ENCODE peak calls at places on chromosomes 4 and X, in nine cellular contexts. R is tibial artery, I is breast epithelium, N is ovary, L is neural progenitor cell, P is Caco-2, Q is pancreas, A is lower lobe of right lung, E is lung. J is an unnamed sample. For H3K9me3, the result is how much of the 10 kb centered on the place peaks cover.

GRCh38 chr4:13992975-13993495 is 365.5 kb upstream of the BOD1L1 start:
- DNase-seq in A (no peak), R (no peak), Q (no peak), P (no peak), N (no peak), I (no peak), L (no peak), E (no peak), J (no peak)

GRCh38 chr4:159352609-159353008 is 249.7 kb downstream of the RAPGEF2 start:
- DNase-seq in Q (no peak), P (no peak), L (no peak), A (no peak), N (no peak), I (no peak), R (no peak), E (no peak), J (no peak)

GRCh38 chr4:150518559-150518958 is 63.4 kb upstream of the MAB21L2 start:
- DNase-seq in Q (no peak), A (no peak), P (no peak), R (no peak), L (no peak), E (no peak), I (no peak), N (no peak), J (no peak)

GRCh38 chrX:57821703-57822375 is 88.4 kb downstream of the ZXDA start:
- DNase-seq in R (no peak), L (peak), I (no peak), N (peak), E (peak), Q (peak), P (peak), A (no peak), J (peak)

GRCh38 chr4:143558823-143559756 is 45.6 kb downstream of the SMARCA5 start:
- DNase-seq in I (peak), L (peak), E (peak), P (peak), R (peak), A (peak), Q (peak), N (peak), J (no peak)

GRCh38 chrX:4674028-4674782 is 960.8 kb upstream of the PRKX start:
- DNase-seq in N (no peak), A (no peak), Q (no peak), E (no peak), L (no peak), P (no peak), I (no peak), R (no peak), J (no peak)

GRCh38 chr4:65383589-65384305 is 286.5 kb downstream of the EPHA5 start:
- DNase-seq in Q (no peak), L (no peak), E (no peak), A (no peak), I (no peak), P (no peak), N (no peak), R (no peak), J (no peak)

GRCh38 chrX:134898450-134898849 is 92.3 kb upstream of the SMIM10 start:
- DNase-seq in I (no peak), L (no peak), R (no peak), P (no peak), N (no peak), E (no peak), A (no peak), Q (no peak), J (no peak)

GRCh38 chr4:113673450-113673849 is 88.1 kb downstream of the CAMK2D start:
- DNase-seq in P (peak), I (no peak), N (no peak), Q (no peak), L (peak), A (no peak), E (no peak), R (no peak), J (no peak)

GRCh38 chr4:84799318-84799717 is 167.2 kb downstream of the WDFY3 start:
- DNase-seq in E (no peak), I (no peak), A (no peak), P (no peak), Q (no peak), L (no peak), R (no peak), N (no peak), J (no peak)

GRCh38 chrX:964831-965416 is 247.5 kb downstream of the CRLF2 start:
- DNase-seq in I (no peak), A (no peak), L (no peak), R (peak), P (no peak), Q (no peak), E (no peak), N (no peak), J (no peak)

GRCh38 chr4:138734746-138735145 is 280.8 kb upstream of the NOCT start:
- DNase-seq in N (no peak), E (no peak), Q (no peak), P (no peak), L (no peak), R (no peak), A (no peak), I (no peak), J (peak)

GRCh38 chr4:42570221-42570620 is 86.7 kb downstream of the ATP8A1 start:
- DNase-seq in L (peak), E (peak), Q (peak), P (no peak), R (peak), A (peak), N (no peak), I (peak), J (no peak)

GRCh38 chr4:8239661-8240060 is 29.9 kb upstream of the HTRA3 start:
- DNase-seq in I (no peak), Q (no peak), P (no peak), N (no peak), A (no peak), E (no peak), R (no peak), L (no peak), J (no peak)

GRCh38 chr4:176883681-176884418 is 91.1 kb upstream of the VEGFC start:
- DNase-seq in N (no peak), Q (no peak), R (no peak), A (no peak), L (no peak), P (no peak), I (no peak), E (no peak), J (peak)

GRCh38 chrX:11380187-11380586 is 87.0 kb downstream of the AMELX start:
- DNase-seq in I (no peak), E (no peak), A (no peak), N (no peak), L (no peak), R (no peak), P (no peak), Q (no peak), J (no peak)

GRCh38 chrX:153927936-153928760 is 2.1 kb upstream of the ARHGAP4 start:
- DNase-seq in N (peak), Q (peak), E (peak), I (peak), R (peak), A (peak), L (peak), P (peak), J (peak)
- TF ChIP-seq CTCF in N (peak), Q (no peak), E (no peak), I (no peak), R (peak), A (peak), L (no peak), P (no peak), J (peak)

DNA sequence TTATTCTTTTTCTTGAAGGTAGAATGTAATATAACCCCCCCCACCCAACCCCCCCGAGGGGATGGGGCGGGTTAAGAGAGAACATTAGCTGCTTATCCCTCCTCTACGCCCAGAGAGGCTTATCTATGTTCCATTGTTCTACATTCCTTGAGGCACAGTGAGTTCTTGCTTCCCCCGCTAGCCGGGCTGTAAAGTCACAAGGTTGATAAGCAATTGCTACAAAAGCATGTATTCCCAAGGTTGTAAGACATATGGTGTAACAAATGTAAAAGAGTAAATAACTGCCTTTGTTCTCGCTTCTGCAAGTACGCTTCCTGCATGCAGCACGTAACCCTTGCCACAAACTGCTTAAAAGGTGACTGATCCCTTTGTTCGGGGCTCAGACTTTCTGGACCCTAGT is 8.2 kb downstream of the DCAF8L2 start:
- DNase-seq in E (no peak), Q (no peak), R (no peak), P (peak), I (no peak), A (no peak), L (peak), N (no peak), J (no peak)
- H3K4me3 ChIP-seq in E (no peak), Q (no peak), R (no peak), P (no peak), I (no peak), A (no peak), L (no peak), N (no peak), J (no peak)

GRCh38 chr4:184052616-184053015 is 147.5 kb downstream of the STOX2 start:
- DNase-seq in I (no peak), E (no peak), R (no peak), Q (no peak), A (no peak), L (no peak), N (no peak), P (no peak), J (no peak)
- H3K9me3 ChIP-seq in I (under half), E (under half), R (under half), Q (under half), A (under half), L (under half), N (under half), P (under half), J (under half)

GRCh38 chr4:1170805-1171305 is 1.5 kb downstream of the SPON2 start:
- DNase-seq in E (no peak), R (peak), N (no peak), L (no peak), Q (no peak), I (no peak), A (no peak), P (no peak), J (no peak)

GRCh38 chr4:1172971-1173757 is 781 bp upstream of the SPON2 start:
- DNase-seq in P (peak), A (no peak), L (peak), N (peak), Q (no peak), E (no peak), I (peak), R (peak), J (peak)

GRCh38 chr4:1170156-1170804 is 2.1 kb downstream of the SPON2 start:
- DNase-seq in E (no peak), I (no peak), Q (no peak), A (peak), N (no peak), P (no peak), L (no peak), R (peak), J (no peak)

GRCh38 chr4:1172228-1172851 is at the start of gene SPON2:
- DNase-seq in L (peak), P (no peak), A (no peak), Q (no peak), R (peak), I (peak), E (no peak), N (peak), J (no peak)

DNA sequence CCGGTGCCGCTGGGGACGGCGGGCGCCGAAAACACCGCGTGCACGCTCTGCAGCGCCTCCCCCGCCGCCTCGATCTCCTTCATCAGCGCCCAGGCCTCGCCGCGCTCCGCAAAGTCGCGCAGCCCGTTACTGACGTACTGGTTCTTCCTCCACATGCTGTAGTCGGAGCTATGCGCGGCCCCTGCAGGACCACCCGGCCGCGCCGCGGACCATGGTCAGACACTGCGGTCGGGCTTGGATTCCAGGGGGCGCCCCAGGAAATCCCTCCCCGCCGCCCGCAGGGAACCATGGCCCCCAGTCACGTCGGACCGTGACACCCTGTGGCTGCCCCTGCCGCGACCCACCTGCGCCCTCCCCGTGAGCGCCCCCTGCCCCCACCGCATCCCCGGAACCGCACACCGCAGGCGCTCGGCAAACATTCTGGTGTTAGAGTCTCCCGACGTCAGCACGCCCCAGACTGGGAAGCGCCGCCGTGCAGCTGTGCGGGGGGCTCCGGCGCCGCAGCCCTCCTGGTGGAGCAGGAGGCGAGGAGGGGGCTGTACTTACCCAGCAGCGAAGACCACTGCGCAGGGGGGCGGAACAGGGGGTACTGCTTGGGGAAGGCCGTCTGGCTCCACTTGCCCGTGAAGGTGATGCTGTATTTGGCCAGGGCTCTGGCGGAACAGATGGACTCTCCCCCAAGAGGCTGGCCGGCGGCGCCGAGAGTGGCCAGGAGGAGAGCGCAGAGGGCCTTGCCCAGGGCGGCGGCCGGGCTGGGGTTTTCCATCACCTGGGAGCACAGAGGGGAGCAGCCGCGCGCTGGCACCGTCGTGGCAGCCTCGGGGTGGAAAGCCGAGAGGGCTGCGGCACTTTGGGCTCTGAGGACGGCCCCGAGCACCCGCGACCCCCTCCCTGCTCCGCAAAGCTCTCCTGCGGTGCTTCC is 816 bp downstream of the SPON2 start:
- DNase-seq in I (no peak), L (peak), N (peak), A (no peak), P (no peak), E (no peak), R (peak), Q (no peak), J (no peak)
- TF ChIP-seq CTCF in I (no peak), L (peak), N (no peak), A (no peak), P (no peak), E (no peak), R (no peak), Q (no peak), J (no peak)

GRCh38 chr4:89681219-89681618 is 155.7 kb downstream of the SNCA start:
- DNase-seq in R (no peak), N (no peak), Q (no peak), P (peak), A (no peak), L (peak), I (no peak), E (no peak), J (no peak)
- H3K4me3 ChIP-seq in R (no peak), N (no peak), Q (no peak), P (no peak), A (no peak), L (peak), I (no peak), E (no peak), J (no peak)

GRCh38 chrX:154368630-154369452 is 5.6 kb downstream of the FLNA start:
- DNase-seq in N (peak), L (peak), E (peak), A (peak), Q (peak), I (no peak), R (peak), P (peak), J (peak)

GRCh38 chrX:154369453-154370299 is 4.8 kb downstream of the FLNA start:
- DNase-seq in P (peak), I (peak), Q (peak), E (peak), N (peak), A (peak), R (peak), L (peak), J (peak)

GRCh38 chrX:154366666-154367055 is 7.8 kb downstream of the FLNA start:
- DNase-seq in E (no peak), N (no peak), P (no peak), L (no peak), I (no peak), A (no peak), Q (no peak), R (peak), J (no peak)

GRCh38 chrX:154365997-154366665 is 8.3 kb downstream of the FLNA start:
- DNase-seq in P (no peak), I (no peak), N (no peak), L (no peak), Q (no peak), E (no peak), R (no peak), A (no peak), J (no peak)

DNA sequence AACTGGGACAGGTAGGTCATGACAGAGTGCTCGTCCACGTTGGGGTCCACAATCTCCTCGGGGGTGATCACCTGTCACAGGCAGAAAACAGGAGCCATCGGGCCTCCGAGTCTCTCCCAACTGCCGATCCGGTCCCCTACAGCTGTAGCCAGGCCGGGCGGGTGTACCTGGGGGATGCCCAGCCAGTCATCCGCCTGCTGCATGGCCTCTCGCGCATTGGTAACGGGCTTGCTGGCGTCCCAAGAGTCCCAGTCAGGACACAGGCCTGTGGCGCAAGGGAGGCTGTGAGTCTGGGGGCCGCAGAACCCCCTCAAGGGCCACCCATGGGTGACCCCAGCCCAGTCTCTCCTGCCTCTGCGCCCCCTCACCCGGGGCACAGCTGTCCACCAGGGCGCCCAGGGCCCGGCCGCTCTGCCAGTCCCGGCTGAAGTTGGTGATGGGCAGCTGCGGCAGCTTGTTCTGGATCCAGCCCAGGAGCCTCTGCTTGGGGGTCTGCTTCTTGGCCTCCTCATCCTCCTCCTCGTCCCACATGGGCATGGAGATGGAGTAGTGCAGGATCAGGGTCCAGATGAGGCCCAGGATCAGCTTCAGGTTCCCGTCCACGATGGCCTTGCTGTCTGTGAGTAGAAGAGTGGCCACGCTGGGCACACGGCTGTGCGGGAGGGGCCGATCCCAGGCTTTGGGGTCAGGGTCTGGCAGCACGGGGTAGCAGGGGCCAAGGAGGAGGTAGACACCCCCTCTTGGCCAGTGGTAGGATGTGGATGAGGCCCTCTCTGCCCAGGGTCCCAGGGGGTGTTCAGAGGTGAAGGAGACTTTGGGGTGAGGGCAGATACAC is 6.7 kb downstream of the FLNA start:
- DNase-seq in L (no peak), P (no peak), N (no peak), R (no peak), A (no peak), Q (no peak), E (no peak), I (no peak), J (no peak)
- H3K9me3 ChIP-seq in L (under half), P (under half), N (under half), R (under half), A (under half), Q (under half), E (under half), I (under half), J (under half)

GRCh38 chr4:121227254-121227867 is 63.2 kb upstream of the TNIP3 start:
- DNase-seq in I (no peak), P (no peak), R (no peak), N (no peak), L (no peak), E (no peak), Q (no peak), A (no peak), J (no peak)
- TF ChIP-seq CTCF in I (no peak), P (peak), R (no peak), N (no peak), L (peak), E (no peak), Q (no peak), A (no peak), J (no peak)

J was measured in AG04450.